ENCODE peak calls at places on chromosomes 3 and 15, in five cellular contexts. Q is NCI-H1092, G is AG20443, C is NCI-H1436, J is HEK293T. U is an unnamed sample.

GRCh38 chr15:47505712-47506542 is 211.4 kb upstream of the SEMA6D start:
- DNase-seq in Q (peak), G (peak), C (peak), J (no peak), U (no peak)

GRCh38 chr3:72152551-72153476 is 367.9 kb upstream of the PROK2 start:
- DNase-seq in Q (peak), G (peak), C (no peak), J (peak), U (no peak)

GRCh38 chr3:17605032-17605431 is 137.4 kb downstream of the TBC1D5 start:
- DNase-seq in Q (no peak), G (peak), C (no peak), J (no peak), U (no peak)

GRCh38 chr3:185561374-185561943 is 9.1 kb upstream of the LIPH start:
- DNase-seq in Q (no peak), G (no peak), C (no peak), J (no peak), U (no peak)

GRCh38 chr15:65599677-65600076 is 11.3 kb downstream of the INTS14 start:
- DNase-seq in Q (no peak), G (no peak), C (no peak), J (no peak), U (no peak)

GRCh38 chr15:64740361-64741170 is 34.8 kb downstream of the RBPMS2 start:
- DNase-seq in Q (no peak), G (peak), C (peak), J (no peak), U (no peak)

GRCh38 chr3:161415506-161416231 is 44.4 kb upstream of the SPTSSB start:
- DNase-seq in Q (peak), G (peak), C (no peak), J (no peak), U (no peak)

GRCh38 chr3:37221407-37221806 is 47.0 kb upstream of the LRRFIP2 start:
- DNase-seq in Q (no peak), G (peak), C (no peak), J (no peak), U (no peak)

GRCh38 chr3:121431717-121432517 is 113.9 kb downstream of the POLQ start:
- DNase-seq in Q (no peak), G (peak), C (peak), J (no peak), U (peak)

GRCh38 chr3:149898771-149899170 is 71.9 kb downstream of the PFN2 start:
- DNase-seq in Q (no peak), G (peak), C (no peak), J (no peak), U (no peak)

GRCh38 chr3:74613060-74613459 is 1.4 kb downstream of the CNTN3 start:
- DNase-seq in Q (no peak), G (peak), C (no peak), J (no peak), U (no peak)

GRCh38 chr3:187748050-187748481 is 2.8 kb upstream of the BCL6 start:
- DNase-seq in Q (peak), G (peak), C (peak), J (peak), U (peak)

GRCh38 chr3:120274739-120275167 is 10.3 kb downstream of the GPR156 start:
- DNase-seq in Q (peak), G (no peak), C (no peak), J (no peak), U (no peak)

GRCh38 chr3:125967156-125967555 is 1.8 kb upstream of the ROPN1B start:
- DNase-seq in Q (no peak), G (no peak), C (no peak), J (no peak), U (no peak)

GRCh38 chr3:146277953-146278631 is 27.2 kb upstream of the PLSCR4 start:
- DNase-seq in Q (no peak), G (peak), C (no peak), J (no peak), U (no peak)

GRCh38 chr3:73499787-73500186 is 125.0 kb downstream of the PDZRN3 start:
- DNase-seq in Q (no peak), G (no peak), C (no peak), J (no peak), U (no peak)

GRCh38 chr15:79154491-79155182 is 64.1 kb upstream of the RASGRF1 start:
- DNase-seq in Q (no peak), G (no peak), C (no peak), J (no peak), U (no peak)

GRCh38 chr3:112390783-112391641 is 58.1 kb downstream of the CD200 start:
- DNase-seq in Q (no peak), G (peak), C (no peak), J (no peak), U (no peak)

GRCh38 chr3:106685751-106686150 is 691.5 kb upstream of the CCDC54 start:
- DNase-seq in Q (no peak), G (no peak), C (no peak), J (no peak), U (no peak)

GRCh38 chr3:57864853-57865252 is 108.7 kb downstream of the SLMAP start:
- DNase-seq in Q (no peak), G (peak), C (no peak), J (no peak), U (no peak)

GRCh38 chr15:64245405-64245804 is 82.6 kb upstream of the PPIB start:
- DNase-seq in Q (no peak), G (no peak), C (no peak), J (no peak), U (no peak)

GRCh38 chr15:60651734-60652141 is 172.8 kb upstream of the ICE2 start:
- DNase-seq in Q (no peak), G (no peak), C (peak), J (peak), U (no peak)

GRCh38 chr3:112087746-112088145 is 1.6 kb downstream of the C3orf52 start:
- DNase-seq in Q (no peak), G (no peak), C (no peak), J (no peak), U (no peak)

GRCh38 chr3:12869025-12869695 is 27.8 kb upstream of the RPL32 start:
- DNase-seq in Q (peak), G (no peak), C (no peak), J (peak), U (peak)

GRCh38 chr15:93138681-93139080 is 49.7 kb upstream of the RGMA start:
- DNase-seq in Q (no peak), G (no peak), C (no peak), J (no peak), U (no peak)

GRCh38 chr3:66378256-66378655 is 122.6 kb downstream of the LRIG1 start:
- DNase-seq in Q (no peak), G (no peak), C (no peak), J (peak), U (no peak)

GRCh38 chr15:79403501-79403900 is 28.6 kb upstream of the MINAR1 start:
- DNase-seq in Q (no peak), G (peak), C (no peak), J (no peak), U (no peak)

GRCh38 chr3:149547954-149548728 is 73.6 kb downstream of the TM4SF4 start:
- DNase-seq in Q (no peak), G (peak), C (no peak), J (no peak), U (no peak)

GRCh38 chr3:124663690-124664089 is 66.6 kb upstream of the UMPS start:
- DNase-seq in Q (no peak), G (peak), C (no peak), J (no peak), U (no peak)

GRCh38 chr3:130915567-130916292 is 21.8 kb downstream of the ATP2C1 start:
- DNase-seq in Q (no peak), G (no peak), C (no peak), J (no peak), U (no peak)

GRCh38 chr3:177050466-177051237 is 146.6 kb downstream of the TBL1XR1 start:
- DNase-seq in Q (peak), G (peak), C (peak), J (no peak), U (no peak)

GRCh38 chr3:126517986-126518778 is 609 bp upstream of the UROC1 start:
- DNase-seq in Q (no peak), G (no peak), C (no peak), J (no peak), U (no peak)

GRCh38 chr3:29226709-29227108 is 54.2 kb upstream of the RBMS3 start:
- DNase-seq in Q (no peak), G (peak), C (no peak), J (no peak), U (no peak)

GRCh38 chr3:95246413-95246812 is 1183.6 kb downstream of the NSUN3 start:
- DNase-seq in Q (no peak), G (no peak), C (no peak), J (no peak), U (no peak)

GRCh38 chr3:106609666-106610301 is 741.0 kb upstream of the CBLB start:
- DNase-seq in Q (peak), G (peak), C (peak), J (peak), U (peak)

GRCh38 chr3:35417080-35417479 is 222.2 kb upstream of the ARPP21 start:
- DNase-seq in Q (no peak), G (no peak), C (no peak), J (no peak), U (no peak)

U was measured in natural killer cell treated with Interleukin-12 subunit alpha and Interleukin-12 subunit beta and Interleukin-15 and Interleukin-18, amount 100 ng/mL, for 72 hours.